ENCODE peak calls at places on chromosome 21, in seven cellular contexts. Z is testis; N is activated T-helper 1 cell treated with anti-CD3 and anti-CD28 coated beads, Interleukin-12 subunit alpha, Interleukin-12 subunit beta, Interleukin-2, Interleukin-4 antibody, amounts not matched to agents 30 ng/mL and 10 ng/mL and 1 ng/mL, durations not matched to agents 14 hours and 24 hours and 36 hours; X is fibroblast of gingiva; Q is activated CD8-positive, alpha-beta memory T cell treated with anti-CD3 and anti-CD28 coated beads, Interleukin-2, amount 50 U/mL, for 48 hours; K is posterior cingulate gyrus; M is stimulated activated CD8-positive, alpha-beta memory T cell treated with anti-CD3 and anti-CD28 coated beads, Interleukin-15, amount 100 ng/mL, for 1 hour. Y is an unnamed sample.

GRCh38 chr21:34642211-34643075 is 26.4 kb upstream of the CLIC6 start:
- DNase-seq in Z (no peak), N (no peak), X (no peak), Q (no peak), K (no peak), M (no peak), Y (no peak)

GRCh38 chr21:23921670-23922418 is 1685.4 kb downstream of the MRPL39 start:
- DNase-seq in Z (peak), N (no peak), X (no peak), Q (no peak), K (no peak), M (no peak), Y (no peak)

GRCh38 chr21:44920694-44921604 is at the start of gene ITGB2:
- DNase-seq in Z (no peak), N (peak), X (no peak), Q (peak), K (peak), M (no peak), Y (no peak)

GRCh38 chr21:44088401-44088780 is 18.8 kb upstream of the PWP2 start:
- DNase-seq in Z (peak), N (no peak), X (no peak), Q (peak), K (no peak), M (no peak), Y (no peak)

GRCh38 chr21:43364851-43365424 is 62.0 kb downstream of the SIK1 start:
- DNase-seq in Z (no peak), N (no peak), X (no peak), Q (no peak), K (no peak), M (no peak), Y (no peak)

GRCh38 chr21:44436958-44437357 is 18.4 kb upstream of the LRRC3 start:
- DNase-seq in Z (no peak), N (no peak), X (no peak), Q (no peak), K (peak), M (no peak), Y (no peak)

GRCh38 chr21:44820851-44821250 is 3.0 kb upstream of the SUMO3 start:
- DNase-seq in Z (no peak), N (no peak), X (peak), Q (no peak), K (peak), M (no peak), Y (no peak)

GRCh38 chr21:31173881-31174555 is 135.7 kb upstream of the KRTAP19-8 start:
- DNase-seq in Z (no peak), N (no peak), X (no peak), Q (no peak), K (peak), M (no peak), Y (no peak)

GRCh38 chr21:19523731-19524130 is 1120.1 kb upstream of the TMPRSS15 start:
- DNase-seq in Z (no peak), N (no peak), X (peak), Q (no peak), K (no peak), M (no peak), Y (peak)

GRCh38 chr21:23131177-23131576 is 2133.0 kb downstream of the NCAM2 start:
- DNase-seq in Z (no peak), N (no peak), X (no peak), Q (no peak), K (no peak), M (no peak), Y (no peak)

GRCh38 chr21:44785620-44786344 is 15.8 kb downstream of the UBE2G2 start:
- DNase-seq in Z (no peak), N (no peak), X (no peak), Q (no peak), K (peak), M (no peak), Y (no peak)

GRCh38 chr21:44012474-44013379 is 618 bp downstream of the TRAPPC10 start:
- DNase-seq in Z (peak), N (peak), X (no peak), Q (peak), K (peak), M (peak), Y (no peak)

GRCh38 chr21:38611262-38611661 is 113.0 kb upstream of the ERG start:
- DNase-seq in Z (no peak), N (no peak), X (no peak), Q (no peak), K (peak), M (no peak), Y (no peak)

GRCh38 chr21:22758478-22758877 is 1760.3 kb downstream of the NCAM2 start:
- DNase-seq in Z (no peak), N (no peak), X (no peak), Q (no peak), K (no peak), M (no peak), Y (peak)

GRCh38 chr21:29017639-29018237 is 1.4 kb downstream of the RWDD2B start:
- DNase-seq in Z (no peak), N (no peak), X (no peak), Q (no peak), K (no peak), M (no peak), Y (no peak)

GRCh38 chr21:15549671-15550070 is 180.1 kb upstream of the USP25 start:
- DNase-seq in Z (no peak), N (no peak), X (peak), Q (no peak), K (no peak), M (no peak), Y (peak)

GRCh38 chr21:46295996-46296752 is 10.0 kb downstream of the YBEY start:
- DNase-seq in Z (peak), N (peak), X (peak), Q (peak), K (peak), M (no peak), Y (no peak)

GRCh38 chr21:34501716-34502115 is 10.3 kb downstream of the KCNE1 start:
- DNase-seq in Z (no peak), N (no peak), X (no peak), Q (no peak), K (no peak), M (no peak), Y (no peak)

GRCh38 chr21:31420354-31420753 is 76.3 kb upstream of the TIAM1 start:
- DNase-seq in Z (no peak), N (no peak), X (no peak), Q (no peak), K (no peak), M (no peak), Y (no peak)

GRCh38 chr21:45073301-45074047 is 906 bp upstream of the ADARB1 start:
- DNase-seq in Z (peak), N (no peak), X (no peak), Q (peak), K (no peak), M (no peak), Y (no peak)

GRCh38 chr21:40575983-40576382 is 271.0 kb downstream of the DSCAM start:
- DNase-seq in Z (no peak), N (no peak), X (no peak), Q (no peak), K (no peak), M (no peak), Y (no peak)

GRCh38 chr21:32886339-32886738 is 114.8 kb upstream of the PAXBP1 start:
- DNase-seq in Z (no peak), N (no peak), X (no peak), Q (no peak), K (no peak), M (no peak), Y (no peak)

GRCh38 chr21:45145146-45145545 is 70.8 kb downstream of the ADARB1 start:
- DNase-seq in Z (no peak), N (no peak), X (no peak), Q (no peak), K (peak), M (no peak), Y (no peak)

GRCh38 chr21:23644768-23645167 is 1962.5 kb downstream of the MRPL39 start:
- DNase-seq in Z (no peak), N (no peak), X (no peak), Q (no peak), K (no peak), M (no peak), Y (no peak)

GRCh38 chr21:35444391-35444790 is 395.3 kb upstream of the RUNX1 start:
- DNase-seq in Z (no peak), N (no peak), X (no peak), Q (no peak), K (no peak), M (no peak), Y (no peak)

GRCh38 chr21:39386194-39386593 is 37.3 kb upstream of the HMGN1 start:
- DNase-seq in Z (peak), N (no peak), X (peak), Q (peak), K (peak), M (no peak), Y (no peak)

GRCh38 chr21:35520869-35521268 is 471.8 kb upstream of the RUNX1 start:
- DNase-seq in Z (no peak), N (no peak), X (no peak), Q (no peak), K (no peak), M (no peak), Y (no peak)

GRCh38 chr21:37849703-37850102 is 66.6 kb downstream of the KCNJ6 start:
- DNase-seq in Z (no peak), N (no peak), X (peak), Q (no peak), K (no peak), M (no peak), Y (peak)

GRCh38 chr21:27764056-27764455 is 797.2 kb upstream of the ADAMTS5 start:
- DNase-seq in Z (no peak), N (no peak), X (peak), Q (no peak), K (no peak), M (no peak), Y (no peak)

GRCh38 chr21:27168084-27168483 is 201.2 kb upstream of the ADAMTS5 start:
- DNase-seq in Z (no peak), N (no peak), X (no peak), Q (no peak), K (no peak), M (no peak), Y (no peak)

GRCh38 chr21:18409579-18409978 is 6.0 kb upstream of the TMPRSS15 start:
- DNase-seq in Z (no peak), N (no peak), X (no peak), Q (no peak), K (no peak), M (no peak), Y (no peak)

GRCh38 chr21:16534408-16535099 is 804.8 kb downstream of the USP25 start:
- DNase-seq in Z (peak), N (no peak), X (peak), Q (no peak), K (peak), M (no peak), Y (no peak)

GRCh38 chr21:26070121-26070520 is 100.4 kb downstream of the APP start:
- DNase-seq in Z (no peak), N (no peak), X (no peak), Q (no peak), K (no peak), M (no peak), Y (no peak)

Y was measured in HS-5.